ENCODE peak calls at places on chromosome 1, in four cellular contexts. G, R, I and M are unnamed samples.
A peak's percentile ranks its signal among the peaks of the same experiment; 100 is the strongest.

GRCh38 chr1:153509036-153509435 is 26.8 kb downstream of the S100A6 start:
- DNase-seq in R (peak; percentile 46), I (no peak), G (no peak), M (no peak)

GRCh38 chr1:82706741-82707140 is 906.0 kb downstream of the ADGRL2 start:
- DNase-seq in G (no peak), R (no peak), I (no peak), M (no peak)

GRCh38 chr1:69567847-69568434 is at the start of gene LRRC7:
- DNase-seq in G (no peak), I (peak; percentile 61), R (no peak), M (peak; percentile 92)

GRCh38 chr1:17819129-17819802 is 64.1 kb downstream of the ACTL8 start:
- DNase-seq in G (no peak), I (no peak), R (no peak), M (no peak)

GRCh38 chr1:228462560-228462959 is 24.6 kb upstream of the RNF187 start:
- DNase-seq in R (no peak), G (no peak), I (no peak), M (no peak)

GRCh38 chr1:212718499-212718898 is 18.9 kb upstream of the BATF3 start:
- DNase-seq in G (no peak), R (peak; percentile 64), I (peak; percentile 45), M (no peak)

GRCh38 chr1:237341391-237341790 is 299.4 kb downstream of the RYR2 start:
- DNase-seq in R (no peak), I (peak; percentile 68), G (no peak), M (no peak)

GRCh38 chr1:17232759-17233661 is 15.9 kb upstream of the PADI3 start:
- DNase-seq in I (no peak), G (no peak), R (peak; percentile 96), M (no peak)

GRCh38 chr1:71656902-71657301 is 576.1 kb upstream of the ZRANB2 start:
- DNase-seq in G (no peak), I (no peak), R (no peak), M (no peak)

GRCh38 chr1:27144920-27145661 is 9.8 kb downstream of the SLC9A1 start:
- DNase-seq in G (no peak), I (peak; percentile 50), R (no peak), M (no peak)

GRCh38 chr1:15764269-15764764 is 5.7 kb downstream of the FBLIM1 start:
- DNase-seq in G (no peak), R (no peak), I (no peak), M (no peak)

GRCh38 chr1:241488739-241489138 is 30.8 kb downstream of the FH start:
- DNase-seq in I (no peak), G (no peak), R (no peak), M (no peak)

GRCh38 chr1:33099290-33100118 is 18.6 kb downstream of the AZIN2 start:
- DNase-seq in G (peak; percentile 20), R (peak; percentile 97), I (peak; percentile 61), M (peak; percentile 99)

GRCh38 chr1:2259668-2260392 is 31.7 kb downstream of the SKI start:
- DNase-seq in I (peak; percentile 49), R (no peak), G (no peak), M (no peak)

GRCh38 chr1:117826551-117827078 is 102.8 kb downstream of the GDAP2 start:
- DNase-seq in I (no peak), G (no peak), R (peak; percentile 97), M (no peak)

GRCh38 chr1:14254184-14254583 is 344.3 kb upstream of the KAZN start:
- DNase-seq in R (no peak), G (peak; percentile 99), I (no peak), M (no peak)

GRCh38 chr1:211305044-211305443 is 21.6 kb upstream of the TRAF5 start:
- DNase-seq in G (no peak), I (no peak), R (no peak), M (no peak)

GRCh38 chr1:54965624-54966340 is 14.6 kb upstream of the TMEM61 start:
- DNase-seq in I (no peak), R (peak; percentile 51), G (peak; percentile 48), M (no peak)

GRCh38 chr1:147820898-147821297 is 60.5 kb upstream of the GJA5 start:
- DNase-seq in I (no peak), G (no peak), R (no peak), M (no peak)

GRCh38 chr1:16243936-16244649 is 7.1 kb upstream of the CPLANE2 start:
- DNase-seq in I (peak; percentile 95), G (peak; percentile 84), R (peak; percentile 91), M (peak; percentile 68)

GRCh38 chr1:110187139-110187890 is 22.8 kb upstream of the KCNC4 start:
- DNase-seq in G (no peak), I (no peak), R (peak; percentile 63), M (no peak)

GRCh38 chr1:200038987-200039848 is 11.7 kb downstream of the NR5A2 start:
- DNase-seq in I (peak; percentile 85), G (peak; percentile 31), R (peak; percentile 71), M (no peak)

GRCh38 chr1:230592848-230593247 is 49.4 kb upstream of the COG2 start:
- DNase-seq in I (no peak), R (no peak), G (no peak), M (no peak)

GRCh38 chr1:87064981-87065380 is 150.5 kb downstream of the HS2ST1 start:
- DNase-seq in I (no peak), G (no peak), R (peak; percentile 54), M (no peak)

GRCh38 chr1:182173791-182174190 is 112.3 kb upstream of the ZNF648 start:
- DNase-seq in I (no peak), G (no peak), R (no peak), M (no peak)

GRCh38 chr1:204207136-204207616 is 6.6 kb downstream of the GOLT1A start:
- DNase-seq in I (peak; percentile 90), G (peak; percentile 57), R (peak; percentile 81), M (no peak)

GRCh38 chr1:152622803-152623202 is at the start of gene LCE3A:
- DNase-seq in R (peak; percentile 1), G (no peak), I (peak; percentile 11), M (no peak)

GRCh38 chr1:93399781-93400180 is 48.1 kb upstream of the FNBP1L start:
- DNase-seq in G (no peak), R (peak; percentile 17), I (peak; percentile 41), M (no peak)

GRCh38 chr1:207603777-207604176 is 41.2 kb upstream of the CR1L start:
- DNase-seq in R (peak; percentile 87), G (no peak), I (no peak), M (no peak)

GRCh38 chr1:31750858-31751638 is 13.1 kb downstream of the ADGRB2 start:
- DNase-seq in I (no peak), R (no peak), G (peak; percentile 57), M (no peak)

GRCh38 chr1:199854681-199855321 is 172.7 kb upstream of the NR5A2 start:
- DNase-seq in R (no peak), G (no peak), I (no peak), M (no peak)

GRCh38 chr1:35044406-35044805 is 12.7 kb upstream of the ZMYM6 start:
- DNase-seq in G (no peak), R (no peak), I (no peak), M (no peak)

GRCh38 chr1:15696956-15697521 is 12.9 kb downstream of the PLEKHM2 start:
- DNase-seq in R (no peak), G (peak; percentile 93), I (no peak), M (no peak)

GRCh38 chr1:150473659-150474058 is 13.6 kb upstream of the TARS2 start:
- DNase-seq in I (peak; percentile 25), G (no peak), R (no peak), M (no peak)

GRCh38 chr1:151837841-151838490 is 1.7 kb downstream of the C2CD4D start:
- DNase-seq in R (no peak), G (no peak), I (peak; percentile 43), M (no peak)

GRCh38 chr1:64686828-64687724 is 57.8 kb upstream of the RAVER2 start:
- DNase-seq in R (peak; percentile 76), I (peak; percentile 71), G (peak; percentile 45), M (no peak)

GRCh38 chr1:15350151-15350550 is 59.5 kb upstream of the EFHD2 start:
- DNase-seq in I (no peak), R (no peak), G (no peak), M (no peak)

GRCh38 chr1:209354111-209354839 is 229.2 kb upstream of the CAMK1G start:
- DNase-seq in I (peak; percentile 96), G (peak; percentile 63), R (peak; percentile 98), M (no peak)
- TF ChIP-seq CTCF in I (peak; percentile 95), G (peak; percentile 88), R (peak; percentile 97), M (peak; percentile 89)

DNA sequence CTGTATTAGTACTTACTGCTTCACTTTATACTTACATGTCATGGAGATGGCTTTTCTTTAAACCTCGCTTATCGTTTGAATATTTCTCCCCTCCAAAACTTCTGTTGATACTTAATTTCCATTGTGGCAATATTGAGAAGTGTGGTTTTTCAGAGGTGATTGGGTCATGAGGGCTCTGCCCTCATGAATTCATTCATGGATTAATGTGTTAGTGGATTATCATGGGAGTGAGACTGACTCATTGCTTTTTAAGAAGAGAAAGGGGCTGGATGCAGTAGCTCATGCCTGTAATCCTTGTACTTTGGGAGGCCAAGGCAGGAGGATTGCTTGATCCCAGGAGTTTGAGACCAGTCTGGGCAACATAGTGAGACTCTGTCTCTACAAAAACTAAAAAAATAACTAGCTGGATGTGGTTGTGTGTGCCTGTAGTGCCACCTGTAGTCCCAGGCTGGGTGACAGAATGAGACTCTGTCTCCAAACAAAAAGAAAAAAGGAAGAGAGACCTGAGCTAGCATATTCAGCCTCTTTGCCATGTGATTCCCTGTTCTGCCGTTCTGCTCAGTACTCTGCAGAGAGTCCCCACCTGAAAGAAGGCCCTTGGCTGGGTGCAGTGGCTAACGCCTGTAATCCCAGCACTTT is 30.2 kb downstream of the RABGAP1L start:
- DNase-seq in R (no peak), I (peak; percentile 13), G (no peak), M (no peak)
- TF ChIP-seq CTCF in R (no peak), I (peak; percentile 58), G (peak; percentile 38), M (no peak)

GRCh38 chr1:39358491-39358890 is 132.9 kb upstream of the BMP8A start:
- DNase-seq in R (no peak), I (no peak), G (no peak), M (no peak)
- TF ChIP-seq CTCF in R (no peak), I (no peak), G (no peak), M (no peak)

GRCh38 chr1:222828939-222829338 is 14.1 kb downstream of the DISP1 start:
- DNase-seq in I (peak; percentile 27), R (peak; percentile 29), G (peak; percentile 7), M (no peak)
- TF ChIP-seq CTCF in I (no peak), R (peak; percentile 62), G (peak; percentile 65), M (peak; percentile 65)

GRCh38 chr1:1032428-1032827 is 12.5 kb downstream of the AGRN start:
- DNase-seq in G (no peak), I (peak; percentile 53), R (no peak), M (no peak)
- TF ChIP-seq CTCF in G (no peak), I (peak; percentile 32), R (no peak), M (no peak)